ENCODE peak calls at places on chromosome 2, in six cellular contexts. D is esophagus muscularis mucosa, N is thyroid gland, J is RWPE1, F is esophagus squamous epithelium, M is breast epithelium. G is an unnamed sample.

GRCh38 chr2:28583899-28584553 is 88.2 kb downstream of the PLB1 start:
- DNase-seq in J (peak), D (peak), N (no peak), M (no peak), F (no peak), G (peak)

GRCh38 chr2:101698419-101699190 is 1.1 kb downstream of the MAP4K4 start:
- DNase-seq in N (no peak), M (no peak), F (no peak), J (peak), D (no peak), G (no peak)

GRCh38 chr2:40488101-40488598 is 36.3 kb upstream of the SLC8A1 start:
- DNase-seq in N (no peak), F (no peak), M (no peak), D (no peak), J (peak), G (no peak)

GRCh38 chr2:97785818-97786217 is 72.4 kb downstream of the ZAP70 start:
- DNase-seq in N (no peak), F (no peak), M (no peak), J (no peak), D (no peak), G (no peak)

GRCh38 chr2:101704046-101704466 is 6.5 kb downstream of the MAP4K4 start:
- DNase-seq in F (no peak), M (no peak), J (peak), D (no peak), N (peak), G (no peak)

GRCh38 chr2:156145469-156145868 is 187.1 kb downstream of the NR4A2 start:
- DNase-seq in M (no peak), D (no peak), F (no peak), N (no peak), J (no peak), G (no peak)

GRCh38 chr2:217899231-217900009 is 103.4 kb downstream of the TNS1 start:
- DNase-seq in J (peak), M (no peak), F (no peak), D (no peak), N (peak), G (peak)

GRCh38 chr2:158996378-158996993 is 28.0 kb downstream of the TANC1 start:
- DNase-seq in D (no peak), J (no peak), F (no peak), M (no peak), N (no peak), G (no peak)

GRCh38 chr2:134087371-134087921 is 166.4 kb upstream of the MGAT5 start:
- DNase-seq in F (no peak), M (no peak), N (no peak), D (no peak), J (no peak), G (no peak)

GRCh38 chr2:206573793-206574192 is 68.5 kb upstream of the FAM237A start:
- DNase-seq in N (no peak), F (no peak), J (no peak), M (no peak), D (no peak), G (no peak)

GRCh38 chr2:160614391-160614790 is 120.8 kb upstream of the RBMS1 start:
- DNase-seq in N (no peak), F (no peak), J (no peak), D (no peak), M (no peak), G (no peak)

GRCh38 chr2:85066006-85066405 is 67.2 kb upstream of the TCF7L1 start:
- DNase-seq in J (no peak), D (peak), N (no peak), M (no peak), F (no peak), G (no peak)

GRCh38 chr2:191217580-191217979 is 27.6 kb upstream of the MYO1B start:
- DNase-seq in J (peak), F (no peak), N (no peak), M (no peak), D (no peak), G (no peak)

GRCh38 chr2:147623328-147623727 is 221.5 kb upstream of the ACVR2A start:
- DNase-seq in F (no peak), J (no peak), D (no peak), M (no peak), N (no peak), G (no peak)

GRCh38 chr2:239369631-239370161 is 31.1 kb downstream of the HDAC4 start:
- DNase-seq in F (no peak), M (peak), D (no peak), J (no peak), N (peak), G (peak)

GRCh38 chr2:48589170-48589767 is 28.4 kb upstream of the GTF2A1L start:
- DNase-seq in N (peak), J (peak), D (no peak), F (no peak), M (no peak), G (no peak)

GRCh38 chr2:241102239-241102803 is at the start of gene MTERF4:
- DNase-seq in J (peak), F (no peak), M (peak), N (peak), D (peak), G (peak)

GRCh38 chr2:176088048-176088936 is 4.2 kb upstream of the HOXD13 start:
- DNase-seq in F (no peak), N (peak), J (peak), D (no peak), M (no peak), G (no peak)

GRCh38 chr2:238439093-238439849 is 12.5 kb downstream of the ASB1 start:
- DNase-seq in J (peak), F (no peak), N (no peak), M (no peak), D (no peak), G (no peak)

GRCh38 chr2:149363953-149364352 is 33.6 kb downstream of the LYPD6 start:
- DNase-seq in J (no peak), F (no peak), M (no peak), N (no peak), D (no peak), G (no peak)

GRCh38 chr2:74025971-74026612 is 41.4 kb downstream of the TET3 start:
- DNase-seq in D (no peak), J (no peak), F (no peak), M (no peak), N (no peak), G (no peak)

GRCh38 chr2:239195318-239195871 is 205.4 kb downstream of the HDAC4 start:
- DNase-seq in M (no peak), J (no peak), N (no peak), D (no peak), F (no peak), G (no peak)

GRCh38 chr2:108226570-108226969 is 13.2 kb upstream of the SULT1C3 start:
- DNase-seq in F (no peak), N (no peak), D (no peak), M (no peak), J (no peak), G (no peak)

GRCh38 chr2:157460384-157460837 is 16.5 kb upstream of the CYTIP start:
- DNase-seq in M (no peak), D (no peak), J (no peak), N (no peak), F (no peak), G (no peak)

GRCh38 chr2:218788529-218789237 is 6.7 kb downstream of the CYP27A1 start:
- DNase-seq in M (no peak), F (no peak), J (no peak), N (no peak), D (no peak), G (no peak)

GRCh38 chr2:181275643-181276070 is 181.5 kb upstream of the ITGA4 start:
- DNase-seq in F (no peak), D (no peak), J (no peak), M (no peak), N (no peak), G (no peak)

GRCh38 chr2:8457092-8457481 is 224.8 kb upstream of the ID2 start:
- DNase-seq in F (no peak), D (no peak), N (peak), M (no peak), J (no peak), G (no peak)

GRCh38 chr2:70708376-70709199 is 59.4 kb downstream of the ADD2 start:
- DNase-seq in F (no peak), N (no peak), M (no peak), J (no peak), D (no peak), G (no peak)

GRCh38 chr2:138187221-138187620 is 222.9 kb downstream of the HNMT start:
- DNase-seq in J (no peak), N (no peak), F (no peak), M (no peak), D (no peak), G (no peak)
- H3K27ac ChIP-seq in J (no peak), N (no peak), F (no peak), M (no peak), D (no peak), G (no peak)

GRCh38 chr2:75067506-75067905 is 109.1 kb downstream of the POLE4 start:
- DNase-seq in M (no peak), F (no peak), D (no peak), J (no peak), N (no peak), G (no peak)

GRCh38 chr2:75071766-75072165 is 113.3 kb downstream of the POLE4 start:
- DNase-seq in F (no peak), N (no peak), M (no peak), J (no peak), D (no peak), G (no peak)

GRCh38 chr2:75066121-75066520 is 107.7 kb downstream of the POLE4 start:
- DNase-seq in N (no peak), J (no peak), F (no peak), M (no peak), D (no peak), G (no peak)

GRCh38 chr2:75065402-75066008 is 107.1 kb downstream of the POLE4 start:
- DNase-seq in N (no peak), J (no peak), D (no peak), M (no peak), F (no peak), G (no peak)

GRCh38 chr2:75068546-75068945 is 110.1 kb downstream of the POLE4 start:
- DNase-seq in J (no peak), F (no peak), N (no peak), M (no peak), D (no peak), G (no peak)
- TF ChIP-seq CTCF in J (no peak), F (no peak), N (no peak), M (no peak), D (no peak), G (no peak)

GRCh38 chr2:187051350-187051749 is 202.4 kb upstream of the ZSWIM2 start:
- DNase-seq in F (no peak), N (no peak), D (no peak), J (no peak), M (no peak), G (no peak)
- H3K27ac ChIP-seq in F (no peak), N (no peak), D (no peak), J (no peak), M (no peak), G (no peak)

DNA sequence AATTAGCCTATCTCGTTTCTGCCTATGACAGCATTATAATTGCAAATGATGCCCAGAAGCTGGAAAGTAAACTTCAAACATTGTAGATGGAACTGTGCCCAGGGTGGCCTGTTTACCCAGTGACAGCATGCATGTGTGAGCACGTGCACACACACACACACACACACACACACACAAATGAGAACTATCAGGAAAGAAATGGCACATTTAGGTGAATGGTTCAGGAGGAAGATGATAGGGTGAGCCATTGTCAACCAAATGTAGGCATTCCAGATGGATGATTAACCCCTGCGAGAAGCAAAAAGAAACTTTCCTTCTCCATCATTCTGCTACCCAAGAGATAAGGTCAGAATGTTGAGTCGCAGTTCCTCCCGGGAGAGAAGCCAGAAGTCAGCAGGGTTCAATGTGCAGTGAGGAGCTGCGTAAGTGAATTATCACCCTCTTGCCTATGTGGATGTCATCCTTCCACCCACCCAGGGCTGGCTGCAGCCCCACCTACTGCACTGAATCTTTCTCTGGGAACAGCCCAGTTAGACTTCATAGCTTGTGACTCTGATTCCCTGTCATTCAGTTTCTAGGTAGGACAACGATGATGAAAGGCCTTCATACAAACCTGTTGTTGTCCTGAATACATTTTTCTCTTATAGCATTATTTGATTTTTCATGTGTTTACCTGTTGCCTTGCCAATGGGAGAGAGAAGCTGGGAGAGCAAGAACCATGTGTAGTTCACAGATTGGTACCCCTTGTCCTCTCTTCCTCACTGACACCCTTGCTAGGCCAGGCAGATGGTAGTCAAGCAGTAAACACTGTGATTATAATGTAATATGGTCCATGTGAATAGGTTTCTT is 3.5 kb upstream of the APOB start:
- DNase-seq in J (no peak), D (no peak), F (no peak), M (no peak), N (no peak), G (no peak)
- TF ChIP-seq CTCF in J (no peak), D (no peak), F (no peak), M (no peak), N (no peak), G (no peak)

GRCh38 chr2:24452499-24452878 is 38.6 kb upstream of the NCOA1 start:
- DNase-seq in D (no peak), J (no peak), M (no peak), N (no peak), F (no peak), G (no peak)

GRCh38 chr2:24454258-24454657 is 36.8 kb upstream of the NCOA1 start:
- DNase-seq in J (no peak), N (no peak), D (no peak), F (no peak), M (no peak), G (no peak)

GRCh38 chr2:24451805-24452498 is 39.1 kb upstream of the NCOA1 start:
- DNase-seq in N (no peak), M (no peak), J (no peak), F (no peak), D (no peak), G (no peak)

GRCh38 chr2:24456610-24457556 is 34.2 kb upstream of the NCOA1 start:
- DNase-seq in M (no peak), J (peak), F (no peak), N (peak), D (no peak), G (peak)

GRCh38 chr2:24453379-24454073 is 37.5 kb upstream of the NCOA1 start:
- DNase-seq in D (no peak), F (no peak), J (no peak), M (no peak), N (no peak), G (no peak)
- H3K27ac ChIP-seq in D (peak), F (peak), J (no peak), M (no peak), N (no peak), G (no peak)

GRCh38 chr2:62941413-62941812 is 109.2 kb upstream of the OTX1 start:
- DNase-seq in N (no peak), F (no peak), J (no peak), M (no peak), D (no peak), G (no peak)
- TF ChIP-seq CTCF in N (no peak), F (no peak), J (no peak), M (no peak), D (no peak), G (no peak)

DNA sequence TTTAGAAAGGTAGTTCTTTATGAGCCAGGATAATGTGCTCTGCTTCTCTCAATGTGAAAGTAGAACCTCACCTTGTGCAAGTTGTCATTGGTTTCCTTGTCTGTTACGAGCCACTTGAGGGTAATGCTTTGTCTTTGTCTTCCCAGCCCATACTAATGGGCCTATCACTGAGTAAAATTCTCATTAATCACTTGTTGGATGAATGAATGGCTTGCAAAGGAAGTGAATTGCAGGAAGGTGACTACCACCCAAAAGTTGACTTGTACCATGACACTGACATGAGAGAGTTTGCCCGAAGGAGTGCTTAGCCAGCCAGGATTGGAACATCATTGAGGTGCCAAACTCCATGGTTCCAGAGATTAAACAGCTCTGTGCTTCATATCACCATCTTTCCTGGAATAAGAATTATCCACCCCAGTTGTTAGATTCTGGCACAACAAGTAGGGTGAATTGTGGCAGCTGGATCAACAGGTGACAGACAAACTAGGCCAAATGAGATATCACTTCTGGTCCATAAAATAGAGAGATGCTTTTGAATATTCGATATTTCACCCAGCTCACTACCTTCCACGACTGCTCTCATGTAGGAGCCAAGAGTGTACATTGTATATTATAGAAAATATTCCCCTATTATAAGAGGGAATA is 20.5 kb upstream of the CD28 start:
- DNase-seq in M (no peak), F (no peak), N (no peak), J (no peak), D (peak), G (no peak)
- H3K27ac ChIP-seq in M (peak), F (peak), N (peak), J (peak), D (peak), G (peak)

GRCh38 chr2:227595797-227596196 is 2.9 kb upstream of the SCYGR2 start:
- DNase-seq in F (no peak), M (no peak), J (no peak), D (peak), N (no peak), G (no peak)
- TF ChIP-seq CTCF in F (no peak), M (no peak), J (no peak), D (no peak), N (no peak), G (no peak)

DNA sequence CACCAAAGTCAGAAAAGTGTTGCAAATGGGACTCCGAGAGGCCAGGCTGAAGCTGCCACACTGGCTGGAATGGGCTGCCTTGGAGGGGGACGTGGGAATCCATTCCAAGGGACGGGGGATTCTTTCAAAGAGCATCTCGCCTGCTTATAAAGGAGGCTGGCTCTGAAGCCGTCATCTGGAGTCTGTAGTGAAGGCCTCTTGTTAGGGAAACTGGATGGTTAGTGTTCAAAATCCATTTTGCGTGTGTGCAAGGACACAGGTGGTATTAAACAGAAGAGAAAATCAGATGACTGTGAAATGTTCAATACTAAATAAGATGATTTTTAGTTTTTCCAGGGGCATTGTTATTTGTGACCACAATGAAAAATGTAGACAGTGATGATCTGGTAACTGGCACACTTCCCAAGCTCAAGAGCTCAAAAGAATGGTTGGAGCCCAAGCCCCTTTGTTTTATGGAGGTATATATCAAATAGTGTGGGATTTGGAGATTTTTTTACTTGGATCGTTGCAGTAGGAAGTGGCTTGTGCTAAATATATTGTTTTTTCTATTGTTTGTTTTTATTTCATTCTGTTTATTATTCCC is 825 bp downstream of the FAM228B start:
- DNase-seq in J (no peak), F (no peak), N (no peak), M (no peak), D (no peak), G (no peak)
- H3K27ac ChIP-seq in J (peak), F (peak), N (peak), M (peak), D (peak), G (peak)